ENCODE peak calls at places on chromosomes 6 and 20, in nine cellular contexts. One of them, this sample, is unnamed.

GRCh38 chr20:5893052-5893451 is 57.3 kb downstream of the TRMT6 start:
- DNase-seq in H1: no peak
- DNase-seq in spleen: no peak
- DNase-seq in tibial nerve: no peak
- DNase-seq in AG04450: no peak
- DNase-seq in HCT116: no peak
- DNase-seq in neural progenitor cell: no peak
- DNase-seq in brain microvascular endothelial cell: no peak
- DNase-seq in heart left ventricle: no peak
- DNase-seq in this sample: no peak

GRCh38 chr6:139114741-139115140 is 20.1 kb upstream of the HECA start:
- DNase-seq in H1: no peak
- DNase-seq in spleen: no peak
- DNase-seq in tibial nerve: no peak
- DNase-seq in AG04450: no peak
- DNase-seq in HCT116: no peak
- DNase-seq in neural progenitor cell: no peak
- DNase-seq in brain microvascular endothelial cell: no peak
- DNase-seq in heart left ventricle: no peak
- DNase-seq in this sample: no peak

GRCh38 chr20:21681219-21681931 is 24.1 kb upstream of the PAX1 start:
- DNase-seq in H1: no peak
- DNase-seq in spleen: peak; percentile 59
- DNase-seq in tibial nerve: peak; percentile 7
- DNase-seq in AG04450: no peak
- DNase-seq in HCT116: no peak
- DNase-seq in neural progenitor cell: no peak
- DNase-seq in brain microvascular endothelial cell: no peak
- DNase-seq in heart left ventricle: no peak
- DNase-seq in this sample: no peak

GRCh38 chr20:62586799-62587198 is 55.5 kb upstream of the SLCO4A1 start:
- DNase-seq in H1: no peak
- DNase-seq in spleen: no peak
- DNase-seq in tibial nerve: no peak
- DNase-seq in AG04450: no peak
- DNase-seq in HCT116: no peak
- DNase-seq in neural progenitor cell: no peak
- DNase-seq in brain microvascular endothelial cell: no peak
- DNase-seq in heart left ventricle: peak; percentile 5
- DNase-seq in this sample: no peak

GRCh38 chr6:139595183-139595582 is 220.7 kb upstream of the CITED2 start:
- DNase-seq in H1: no peak
- DNase-seq in spleen: no peak
- DNase-seq in tibial nerve: no peak
- DNase-seq in AG04450: no peak
- DNase-seq in HCT116: no peak
- DNase-seq in neural progenitor cell: no peak
- DNase-seq in brain microvascular endothelial cell: no peak
- DNase-seq in heart left ventricle: no peak
- DNase-seq in this sample: no peak

GRCh38 chr20:9269280-9269971 is 200.5 kb downstream of the PLCB4 start:
- DNase-seq in H1: no peak
- DNase-seq in spleen: no peak
- DNase-seq in tibial nerve: no peak
- DNase-seq in AG04450: no peak
- DNase-seq in HCT116: no peak
- DNase-seq in neural progenitor cell: no peak
- DNase-seq in brain microvascular endothelial cell: peak; percentile 37
- DNase-seq in heart left ventricle: no peak
- DNase-seq in this sample: no peak

GRCh38 chr6:337782-338464 is 45.6 kb downstream of the DUSP22 start:
- DNase-seq in H1: no peak
- DNase-seq in spleen: peak; percentile 84
- DNase-seq in tibial nerve: no peak
- DNase-seq in AG04450: no peak
- DNase-seq in HCT116: no peak
- DNase-seq in neural progenitor cell: no peak
- DNase-seq in brain microvascular endothelial cell: no peak
- DNase-seq in heart left ventricle: no peak
- DNase-seq in this sample: no peak

GRCh38 chr6:106927531-106928398 is 46.8 kb downstream of the CD24 start:
- DNase-seq in H1: peak; percentile 89
- DNase-seq in spleen: no peak
- DNase-seq in tibial nerve: no peak
- DNase-seq in AG04450: no peak
- DNase-seq in HCT116: no peak
- DNase-seq in neural progenitor cell: peak; percentile 87
- DNase-seq in brain microvascular endothelial cell: peak; percentile 43
- DNase-seq in heart left ventricle: no peak
- DNase-seq in this sample: no peak

GRCh38 chr6:17446713-17447112 is 53.3 kb downstream of the CAP2 start:
- DNase-seq in H1: no peak
- DNase-seq in spleen: no peak
- DNase-seq in tibial nerve: no peak
- DNase-seq in AG04450: no peak
- DNase-seq in HCT116: no peak
- DNase-seq in neural progenitor cell: peak; percentile 11
- DNase-seq in brain microvascular endothelial cell: no peak
- DNase-seq in heart left ventricle: no peak
- DNase-seq in this sample: no peak

GRCh38 chr6:30150671-30151395 is 10.2 kb downstream of the TRIM10 start:
- DNase-seq in H1: no peak
- DNase-seq in spleen: no peak
- DNase-seq in tibial nerve: no peak
- DNase-seq in AG04450: no peak
- DNase-seq in HCT116: no peak
- DNase-seq in neural progenitor cell: no peak
- DNase-seq in brain microvascular endothelial cell: no peak
- DNase-seq in heart left ventricle: no peak
- DNase-seq in this sample: no peak

GRCh38 chr6:109081516-109081915 is 13.1 kb downstream of the SESN1 start:
- DNase-seq in H1: no peak
- DNase-seq in spleen: no peak
- DNase-seq in tibial nerve: no peak
- DNase-seq in AG04450: no peak
- DNase-seq in HCT116: no peak
- DNase-seq in neural progenitor cell: no peak
- DNase-seq in brain microvascular endothelial cell: no peak
- DNase-seq in heart left ventricle: no peak
- DNase-seq in this sample: no peak

GRCh38 chr6:5030596-5031136 is 26.8 kb upstream of the RPP40 start:
- DNase-seq in H1: peak; percentile 95
- DNase-seq in spleen: peak; percentile 88
- DNase-seq in tibial nerve: peak; percentile 60
- DNase-seq in AG04450: no peak
- DNase-seq in HCT116: peak; percentile 83
- DNase-seq in neural progenitor cell: peak; percentile 88
- DNase-seq in brain microvascular endothelial cell: peak; percentile 85
- DNase-seq in heart left ventricle: peak; percentile 83
- DNase-seq in this sample: peak; percentile 85

GRCh38 chr6:15621203-15622044 is 41.4 kb downstream of the DTNBP1 start:
- DNase-seq in H1: no peak
- DNase-seq in spleen: peak; percentile 88
- DNase-seq in tibial nerve: peak; percentile 34
- DNase-seq in AG04450: no peak
- DNase-seq in HCT116: no peak
- DNase-seq in neural progenitor cell: peak; percentile 65
- DNase-seq in brain microvascular endothelial cell: peak; percentile 11
- DNase-seq in heart left ventricle: peak; percentile 72
- DNase-seq in this sample: no peak

GRCh38 chr6:14435291-14435690 is 317.7 kb downstream of the CD83 start:
- DNase-seq in H1: no peak
- DNase-seq in spleen: no peak
- DNase-seq in tibial nerve: no peak
- DNase-seq in AG04450: no peak
- DNase-seq in HCT116: no peak
- DNase-seq in neural progenitor cell: no peak
- DNase-seq in brain microvascular endothelial cell: no peak
- DNase-seq in heart left ventricle: no peak
- DNase-seq in this sample: no peak

GRCh38 chr6:69974193-69974592 is 107.8 kb downstream of the COL19A1 start:
- DNase-seq in H1: no peak
- DNase-seq in spleen: no peak
- DNase-seq in tibial nerve: no peak
- DNase-seq in AG04450: no peak
- DNase-seq in HCT116: no peak
- DNase-seq in neural progenitor cell: no peak
- DNase-seq in brain microvascular endothelial cell: peak; percentile 69
- DNase-seq in heart left ventricle: peak; percentile 33
- DNase-seq in this sample: no peak

GRCh38 chr20:42082611-42083010 is 464.4 kb upstream of the CHD6 start:
- DNase-seq in H1: no peak
- DNase-seq in spleen: no peak
- DNase-seq in tibial nerve: peak; percentile 91
- DNase-seq in AG04450: no peak
- DNase-seq in HCT116: no peak
- DNase-seq in neural progenitor cell: no peak
- DNase-seq in brain microvascular endothelial cell: peak; percentile 0
- DNase-seq in heart left ventricle: peak; percentile 87
- DNase-seq in this sample: peak; percentile 61

GRCh38 chr20:57074386-57074785 is 192.1 kb downstream of the BMP7 start:
- DNase-seq in H1: no peak
- DNase-seq in spleen: no peak
- DNase-seq in tibial nerve: no peak
- DNase-seq in AG04450: no peak
- DNase-seq in HCT116: no peak
- DNase-seq in neural progenitor cell: no peak
- DNase-seq in brain microvascular endothelial cell: no peak
- DNase-seq in heart left ventricle: no peak
- DNase-seq in this sample: no peak

GRCh38 chr6:168239374-168239773 is 80.2 kb downstream of the DACT2 start:
- DNase-seq in H1: no peak
- DNase-seq in spleen: no peak
- DNase-seq in tibial nerve: no peak
- DNase-seq in AG04450: no peak
- DNase-seq in HCT116: no peak
- DNase-seq in neural progenitor cell: no peak
- DNase-seq in brain microvascular endothelial cell: no peak
- DNase-seq in heart left ventricle: no peak
- DNase-seq in this sample: no peak

GRCh38 chr20:52016022-52016421 is 175.6 kb downstream of the ZFP64 start:
- DNase-seq in H1: no peak
- DNase-seq in spleen: no peak
- DNase-seq in tibial nerve: no peak
- DNase-seq in AG04450: no peak
- DNase-seq in HCT116: no peak
- DNase-seq in neural progenitor cell: no peak
- DNase-seq in brain microvascular endothelial cell: no peak
- DNase-seq in heart left ventricle: no peak
- DNase-seq in this sample: no peak

GRCh38 chr6:8939615-8940014 is 504.3 kb upstream of the SLC35B3 start:
- DNase-seq in H1: no peak
- DNase-seq in spleen: no peak
- DNase-seq in tibial nerve: no peak
- DNase-seq in AG04450: no peak
- DNase-seq in HCT116: peak; percentile 35
- DNase-seq in neural progenitor cell: no peak
- DNase-seq in brain microvascular endothelial cell: no peak
- DNase-seq in heart left ventricle: no peak
- DNase-seq in this sample: no peak

GRCh38 chr6:3455121-3455489 is 1.7 kb downstream of the SLC22A23 start:
- DNase-seq in H1: no peak
- DNase-seq in spleen: no peak
- DNase-seq in tibial nerve: no peak
- DNase-seq in AG04450: no peak
- DNase-seq in HCT116: no peak
- DNase-seq in neural progenitor cell: no peak
- DNase-seq in brain microvascular endothelial cell: no peak
- DNase-seq in heart left ventricle: no peak
- DNase-seq in this sample: no peak
- H3K4me3 ChIP-seq in H1: peak overlapping the region; percentile 62
- H3K4me3 ChIP-seq in spleen: peak overlapping the region; percentile 76
- H3K4me3 ChIP-seq in tibial nerve: peak overlapping the region; percentile 49
- H3K4me3 ChIP-seq in AG04450: no peak overlapping the region
- H3K4me3 ChIP-seq in HCT116: peak overlapping the region; percentile 67
- H3K4me3 ChIP-seq in neural progenitor cell: peak overlapping the region; percentile 74
- H3K4me3 ChIP-seq in brain microvascular endothelial cell: peak overlapping the region; percentile 65
- H3K4me3 ChIP-seq in heart left ventricle: peak overlapping the region; percentile 66
- H3K4me3 ChIP-seq in this sample: peak overlapping the region; percentile 50

GRCh38 chr20:59645761-59646171 is 41.4 kb downstream of the PHACTR3 start:
- DNase-seq in H1: no peak
- DNase-seq in spleen: peak; percentile 33
- DNase-seq in tibial nerve: no peak
- DNase-seq in AG04450: no peak
- DNase-seq in HCT116: no peak
- DNase-seq in neural progenitor cell: no peak
- DNase-seq in brain microvascular endothelial cell: no peak
- DNase-seq in heart left ventricle: no peak
- DNase-seq in this sample: peak; percentile 50
- TF ChIP-seq CTCF in H1: no peak
- TF ChIP-seq CTCF in spleen: no peak
- TF ChIP-seq CTCF in tibial nerve: no peak
- TF ChIP-seq CTCF in AG04450: no peak
- TF ChIP-seq CTCF in HCT116: no peak
- TF ChIP-seq CTCF in neural progenitor cell: no peak
- TF ChIP-seq CTCF in brain microvascular endothelial cell: no peak
- TF ChIP-seq CTCF in heart left ventricle: peak; percentile 7
- TF ChIP-seq CTCF in this sample: peak; percentile 42

DNA sequence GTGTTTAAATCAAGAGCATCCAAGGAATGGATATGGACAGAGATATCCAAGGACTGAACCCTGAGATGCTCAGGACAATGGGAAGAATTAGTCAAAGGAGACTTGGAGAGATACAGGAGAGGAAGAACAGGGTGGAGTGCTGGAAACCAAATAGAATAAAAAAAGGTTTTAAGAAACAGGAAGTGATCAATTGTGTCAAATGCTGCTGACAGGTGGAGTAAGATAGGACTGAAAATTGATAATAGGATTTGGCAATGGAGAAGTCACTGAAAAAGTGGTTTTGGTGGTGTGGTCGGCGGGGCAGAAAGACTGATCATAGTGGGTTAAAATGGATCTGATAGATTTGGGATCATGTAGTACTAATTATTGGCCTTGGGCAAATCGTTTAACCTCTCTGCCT is 37.9 kb upstream of the PNRC1 start:
- DNase-seq in H1: no peak
- DNase-seq in spleen: no peak
- DNase-seq in tibial nerve: no peak
- DNase-seq in AG04450: no peak
- DNase-seq in HCT116: no peak
- DNase-seq in neural progenitor cell: no peak
- DNase-seq in brain microvascular endothelial cell: no peak
- DNase-seq in heart left ventricle: no peak
- DNase-seq in this sample: no peak
- H3K27ac ChIP-seq in H1: no peak overlapping the region
- H3K27ac ChIP-seq in spleen: no peak overlapping the region
- H3K27ac ChIP-seq in tibial nerve: no peak overlapping the region
- H3K27ac ChIP-seq in AG04450: no peak overlapping the region
- H3K27ac ChIP-seq in HCT116: no peak overlapping the region
- H3K27ac ChIP-seq in neural progenitor cell: no peak overlapping the region
- H3K27ac ChIP-seq in brain microvascular endothelial cell: no peak overlapping the region
- H3K27ac ChIP-seq in heart left ventricle: no peak overlapping the region
- H3K27ac ChIP-seq in this sample: no peak overlapping the region

DNA sequence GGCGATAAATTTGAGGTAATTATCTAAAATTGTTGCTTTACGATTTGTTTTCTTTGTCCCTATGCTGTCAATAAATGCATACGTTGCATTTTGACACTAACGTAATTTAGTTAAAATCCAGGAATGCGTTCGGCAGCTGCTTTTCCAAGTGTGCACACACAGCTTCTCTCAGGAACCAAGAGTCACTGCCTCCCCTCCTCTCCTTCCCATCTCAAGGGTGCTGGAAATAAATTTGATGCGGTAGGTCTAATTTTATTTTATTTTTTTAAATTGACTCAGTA is 381.4 kb downstream of the C6orf118 start:
- DNase-seq in H1: no peak
- DNase-seq in spleen: no peak
- DNase-seq in tibial nerve: no peak
- DNase-seq in AG04450: no peak
- DNase-seq in HCT116: no peak
- DNase-seq in neural progenitor cell: no peak
- DNase-seq in brain microvascular endothelial cell: no peak
- DNase-seq in heart left ventricle: no peak
- DNase-seq in this sample: no peak
- H3K4me3 ChIP-seq in H1: no peak overlapping the region
- H3K4me3 ChIP-seq in spleen: no peak overlapping the region
- H3K4me3 ChIP-seq in tibial nerve: peak overlapping the region; percentile 13
- H3K4me3 ChIP-seq in AG04450: no peak overlapping the region
- H3K4me3 ChIP-seq in HCT116: no peak overlapping the region
- H3K4me3 ChIP-seq in neural progenitor cell: no peak overlapping the region
- H3K4me3 ChIP-seq in brain microvascular endothelial cell: no peak overlapping the region
- H3K4me3 ChIP-seq in heart left ventricle: peak overlapping the region; percentile 28
- H3K4me3 ChIP-seq in this sample: no peak overlapping the region

This sample was measured in right atrium auricular region.